ENCODE peak calls at places on chromosome 16, in seven cellular contexts. A is progenitor cell of endocrine pancreas; Y is naive thymus-derived CD4-positive, alpha-beta T cell; Z is stimulated activated CD4-positive, alpha-beta T cell treated with anti-CD3 and anti-CD28 coated beads, Interleukin-12 subunit alpha, Interleukin-12 subunit beta, amount 100 ng/mL, for 4 hours; K is NCI-H2029 treated with DMSO at 0.1 percent for 48 hours; T is fibroblast of pulmonary artery; G is HEK293T. H is an unnamed sample.

GRCh38 chr16:27316038-27316680 is 2.4 kb downstream of the IL4R start:
- DNase-seq in K (no peak), A (no peak), G (no peak), Y (no peak), Z (no peak), T (no peak), H (no peak)

GRCh38 chr16:12573300-12573699 is 230.4 kb downstream of the CPPED1 start:
- DNase-seq in Z (no peak), K (no peak), A (no peak), T (no peak), Y (no peak), G (no peak), H (peak; percentile 88)

GRCh38 chr16:19393226-19394074 is 24.2 kb upstream of the TMC5 start:
- DNase-seq in K (no peak), G (no peak), Z (no peak), T (peak; percentile 26), Y (no peak), A (no peak), H (no peak)

GRCh38 chr16:29831490-29831889 is 11.2 kb downstream of the MVP start:
- DNase-seq in Z (no peak), Y (no peak), K (no peak), G (no peak), T (no peak), A (no peak), H (no peak)

GRCh38 chr16:9322735-9323134 is 231.3 kb downstream of the HAPSTR1 start:
- DNase-seq in Y (no peak), K (no peak), G (no peak), A (no peak), T (no peak), Z (no peak), H (no peak)

GRCh38 chr16:50627419-50627818 is 53.7 kb downstream of the SNX20 start:
- DNase-seq in K (no peak), G (no peak), Z (peak; percentile 23), Y (peak; percentile 64), T (peak; percentile 24), A (no peak), H (no peak)

GRCh38 chr16:67268136-67268579 is 11.2 kb upstream of the PLEKHG4 start:
- DNase-seq in Z (no peak), T (peak; percentile 91), A (no peak), Y (no peak), K (no peak), G (no peak), H (no peak)

GRCh38 chr16:85329059-85329812 is 217.0 kb upstream of the CIBAR2 start:
- DNase-seq in Y (no peak), G (peak; percentile 28), A (no peak), Z (no peak), T (no peak), K (no peak), H (no peak)

GRCh38 chr16:83068686-83069085 is 441.9 kb downstream of the CDH13 start:
- DNase-seq in T (peak; percentile 78), K (no peak), Z (no peak), G (no peak), A (no peak), Y (no peak), H (no peak)

H was measured in pons.